ENCODE peak calls at places on chromosomes 4 and X, in four cellular contexts. One of them, this sample, is unnamed.

GRCh38 chr4:109155682-109156243 is 146.7 kb downstream of the COL25A1 start:
- DNase-seq in adipocyte: peak
- DNase-seq in PC-3: no peak
- DNase-seq in HEK293T: no peak
- DNase-seq in this sample: peak

GRCh38 chr4:25578431-25578830 is 77.2 kb upstream of the SLC34A2 start:
- DNase-seq in PC-3: no peak
- DNase-seq in HEK293T: no peak
- DNase-seq in adipocyte: no peak
- DNase-seq in this sample: no peak

GRCh38 chr4:41025824-41026223 is 188.5 kb downstream of the APBB2 start:
- DNase-seq in PC-3: no peak
- DNase-seq in adipocyte: no peak
- DNase-seq in HEK293T: no peak
- DNase-seq in this sample: no peak

GRCh38 chr4:84995386-84995785 is 28.9 kb upstream of the WDFY3 start:
- DNase-seq in PC-3: no peak
- DNase-seq in adipocyte: no peak
- DNase-seq in HEK293T: no peak
- DNase-seq in this sample: peak

GRCh38 chrX:53088136-53088974 is 5.6 kb upstream of the KANTR start:
- DNase-seq in PC-3: peak
- DNase-seq in adipocyte: peak
- DNase-seq in HEK293T: no peak
- DNase-seq in this sample: peak

GRCh38 chr4:1726146-1726934 is 5.0 kb downstream of the TACC3 start:
- DNase-seq in HEK293T: peak
- DNase-seq in PC-3: peak
- DNase-seq in adipocyte: peak
- DNase-seq in this sample: peak

GRCh38 chrX:115337735-115338134 is 48.2 kb downstream of the LUZP4 start:
- DNase-seq in PC-3: no peak
- DNase-seq in HEK293T: no peak
- DNase-seq in adipocyte: peak
- DNase-seq in this sample: peak

GRCh38 chr4:24659241-24659961 is 75.0 kb upstream of the DHX15 start:
- DNase-seq in adipocyte: peak
- DNase-seq in PC-3: peak
- DNase-seq in HEK293T: no peak
- DNase-seq in this sample: no peak

GRCh38 chrX:110265624-110266023 is 52.3 kb downstream of the AMMECR1 start:
- DNase-seq in HEK293T: no peak
- DNase-seq in adipocyte: no peak
- DNase-seq in PC-3: peak
- DNase-seq in this sample: no peak

GRCh38 chrX:16923157-16923556 is 23.3 kb upstream of the REPS2 start:
- DNase-seq in HEK293T: no peak
- DNase-seq in adipocyte: no peak
- DNase-seq in PC-3: no peak
- DNase-seq in this sample: no peak

GRCh38 chr4:48247142-48247877 is 22.3 kb downstream of the TEC start:
- DNase-seq in adipocyte: peak
- DNase-seq in HEK293T: no peak
- DNase-seq in PC-3: peak
- DNase-seq in this sample: peak

GRCh38 chr4:87240341-87240740 is 19.9 kb upstream of the KLHL8 start:
- DNase-seq in HEK293T: no peak
- DNase-seq in adipocyte: no peak
- DNase-seq in PC-3: peak
- DNase-seq in this sample: no peak

GRCh38 chr4:164876680-164877324 is at the start of gene APELA:
- DNase-seq in adipocyte: no peak
- DNase-seq in HEK293T: no peak
- DNase-seq in PC-3: peak
- DNase-seq in this sample: no peak

GRCh38 chrX:132636080-132636479 is 147.2 kb upstream of the MBNL3 start:
- DNase-seq in PC-3: peak
- DNase-seq in adipocyte: peak
- DNase-seq in HEK293T: no peak
- DNase-seq in this sample: peak

GRCh38 chr4:47391256-47391655 is 72.2 kb downstream of the COMMD8 start:
- DNase-seq in HEK293T: no peak
- DNase-seq in PC-3: no peak
- DNase-seq in adipocyte: no peak
- DNase-seq in this sample: no peak

GRCh38 chrX:49116076-49116475 is 7.5 kb downstream of the GPKOW start:
- DNase-seq in HEK293T: no peak
- DNase-seq in PC-3: no peak
- DNase-seq in adipocyte: no peak
- DNase-seq in this sample: no peak

GRCh38 chr4:137852326-137852725 is 320.0 kb upstream of the PCDH18 start:
- DNase-seq in PC-3: no peak
- DNase-seq in adipocyte: no peak
- DNase-seq in HEK293T: no peak
- DNase-seq in this sample: no peak

GRCh38 chr4:174037631-174038030 is 245.8 kb downstream of the FBXO8 start:
- DNase-seq in HEK293T: no peak
- DNase-seq in adipocyte: no peak
- DNase-seq in PC-3: no peak
- DNase-seq in this sample: no peak

GRCh38 chr4:98706200-98706813 is 47.9 kb upstream of the TSPAN5 start:
- DNase-seq in PC-3: no peak
- DNase-seq in adipocyte: no peak
- DNase-seq in HEK293T: no peak
- DNase-seq in this sample: no peak

GRCh38 chr4:118981839-118982381 is 93.3 kb downstream of the SYNPO2 start:
- DNase-seq in PC-3: peak
- DNase-seq in adipocyte: peak
- DNase-seq in HEK293T: peak
- DNase-seq in this sample: peak

GRCh38 chr4:68591204-68591603 is 15.1 kb upstream of the UGT2B17 start:
- DNase-seq in HEK293T: no peak
- DNase-seq in adipocyte: no peak
- DNase-seq in PC-3: peak
- DNase-seq in this sample: peak

GRCh38 chr4:167233523-167234387 is 539 bp downstream of the SPOCK3 start:
- DNase-seq in adipocyte: peak
- DNase-seq in HEK293T: peak
- DNase-seq in PC-3: peak
- DNase-seq in this sample: peak

GRCh38 chrX:47697171-47697570 is 38.2 kb upstream of the UXT start:
- DNase-seq in adipocyte: peak
- DNase-seq in HEK293T: no peak
- DNase-seq in PC-3: peak
- DNase-seq in this sample: no peak

GRCh38 chr4:26048378-26048882 is 134.4 kb downstream of the SMIM20 start:
- DNase-seq in HEK293T: no peak
- DNase-seq in PC-3: peak
- DNase-seq in adipocyte: peak
- DNase-seq in this sample: peak